ENCODE peak calls at places on chromosomes 3 and 15, in five cellular contexts. N is A549, D is K562, Y is HepG2, E is GM12878. C is an unnamed sample.

GRCh38 chr3:28924744-28925360 is 356.0 kb upstream of the RBMS3 start:
- DNase-seq in N (no peak), D (no peak), Y (no peak), E (no peak), C (no peak)

GRCh38 chr3:125433611-125434041 is 58.5 kb upstream of the ZNF148 start:
- DNase-seq in N (no peak), D (peak; percentile 19), Y (no peak), E (no peak), C (no peak)

GRCh38 chr3:134463676-134464611 is 21.8 kb downstream of the ANAPC13 start:
- DNase-seq in N (no peak), D (no peak), Y (no peak), E (no peak), C (peak; percentile 97)

GRCh38 chr15:57235865-57236264 is 140.4 kb upstream of the CGNL1 start:
- DNase-seq in N (no peak), D (peak; percentile 17), Y (no peak), E (no peak), C (peak; percentile 67)

GRCh38 chr15:67834593-67835348 is 5.1 kb downstream of the RNU6-1 start:
- DNase-seq in N (no peak), D (no peak), Y (no peak), E (no peak), C (peak; percentile 80)

GRCh38 chr15:58340176-58340575 is 91.6 kb upstream of the LIPC start:
- DNase-seq in N (no peak), D (no peak), Y (no peak), E (no peak), C (no peak)

GRCh38 chr3:58521002-58521670 is 15.9 kb downstream of the ACOX2 start:
- DNase-seq in N (no peak), D (peak; percentile 55), Y (peak; percentile 81), E (no peak), C (no peak)

GRCh38 chr15:84595660-84596059 is 5.1 kb upstream of the ZSCAN2 start:
- DNase-seq in N (no peak), D (no peak), Y (no peak), E (no peak), C (no peak)

GRCh38 chr3:147369231-147369630 is 37.1 kb downstream of the ZIC4 start:
- DNase-seq in N (no peak), D (no peak), Y (no peak), E (no peak), C (no peak)

GRCh38 chr3:60384352-60384751 is 866.9 kb downstream of the FHIT start:
- DNase-seq in N (no peak), D (no peak), Y (no peak), E (no peak), C (no peak)

GRCh38 chr3:29430558-29430971 is 149.7 kb downstream of the RBMS3 start:
- DNase-seq in N (no peak), D (no peak), Y (no peak), E (no peak), C (peak; percentile 44)

GRCh38 chr3:126447456-126448106 is 28.1 kb downstream of the ZXDC start:
- DNase-seq in N (no peak), D (no peak), Y (no peak), E (no peak), C (no peak)

GRCh38 chr3:150144309-150144708 is 173.6 kb upstream of the PFN2 start:
- DNase-seq in N (no peak), D (peak; percentile 19), Y (no peak), E (no peak), C (no peak)

GRCh38 chr3:23740517-23741402 is 65.0 kb upstream of the UBE2E1 start:
- DNase-seq in N (peak; percentile 72), D (no peak), Y (no peak), E (no peak), C (no peak)

GRCh38 chr15:42133356-42133755 is 23.1 kb downstream of the PLA2G4F start:
- DNase-seq in N (no peak), D (no peak), Y (no peak), E (no peak), C (no peak)

GRCh38 chr15:42134617-42135243 is 21.7 kb downstream of the PLA2G4F start:
- DNase-seq in N (no peak), D (no peak), Y (peak; percentile 68), E (no peak), C (no peak)

GRCh38 chr15:42131826-42132806 is 24.3 kb downstream of the PLA2G4F start:
- DNase-seq in N (no peak), D (peak; percentile 4), Y (no peak), E (no peak), C (no peak)

GRCh38 chr15:42136513-42136912 is 19.9 kb downstream of the PLA2G4F start:
- DNase-seq in N (no peak), D (no peak), Y (no peak), E (no peak), C (no peak)

DNA sequence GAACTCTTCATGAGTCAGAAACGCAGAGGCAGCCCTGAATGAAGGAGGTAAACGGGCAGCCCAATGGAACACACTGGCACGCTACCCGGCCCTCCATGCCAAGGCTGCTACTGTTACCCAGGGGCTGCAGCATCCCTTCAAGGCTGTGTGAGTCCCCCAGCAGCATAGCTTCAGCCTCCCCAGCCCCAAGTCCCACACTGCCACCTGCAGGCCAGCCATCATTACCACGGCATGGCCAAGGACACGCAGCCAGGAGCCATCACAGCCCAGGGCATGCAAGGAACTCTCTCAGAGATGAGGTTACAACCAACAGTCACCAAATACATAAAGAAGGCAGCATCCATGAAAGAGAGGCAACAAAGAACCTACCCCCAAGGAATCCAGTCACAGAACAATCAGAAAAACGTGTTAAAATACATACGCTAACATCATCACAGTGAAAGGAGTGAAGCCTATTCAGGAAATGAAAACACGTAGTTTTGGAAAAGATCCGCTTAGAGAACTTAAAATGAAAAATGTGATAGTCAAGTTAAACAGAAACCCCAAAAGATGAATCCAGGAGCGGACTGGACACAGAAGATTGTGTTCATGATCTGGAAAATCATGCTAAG is 22.4 kb downstream of the PLA2G4F start:
- DNase-seq in N (peak; percentile 41), D (peak; percentile 72), Y (peak; percentile 52), E (no peak), C (peak; percentile 89)
- TF ChIP-seq JUNB in N (no peak), D (no peak), Y (no peak), E (no peak), C (no peak)

DNA sequence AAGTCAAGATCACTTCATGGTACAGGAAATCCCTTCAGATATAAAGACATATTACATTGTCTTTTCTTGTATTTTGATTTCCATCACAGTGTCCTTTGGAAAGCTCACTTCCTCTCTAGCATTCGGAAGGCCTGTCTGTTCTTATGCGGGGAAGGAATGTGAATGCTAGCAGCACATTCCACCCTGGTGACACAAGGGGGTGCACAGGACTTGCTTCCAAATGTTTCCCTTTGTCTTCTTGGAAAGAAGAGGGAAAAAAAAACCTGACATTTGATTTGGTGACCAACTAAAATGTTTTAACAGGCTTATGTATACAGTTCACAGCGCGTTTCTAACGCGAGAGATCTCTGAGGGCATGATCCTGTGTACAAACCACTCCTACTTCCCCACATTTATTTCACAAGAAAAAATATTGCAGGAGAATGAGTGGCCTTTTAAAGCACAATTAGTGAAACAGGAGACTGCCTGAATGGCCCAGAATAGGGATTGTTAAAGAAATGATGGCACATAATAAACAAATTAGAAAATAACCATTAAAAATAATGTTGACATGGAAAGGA is 107.5 kb upstream of the FXR1 start:
- DNase-seq in N (no peak), D (no peak), Y (peak; percentile 29), E (no peak), C (peak; percentile 92)
- TF ChIP-seq JUNB in N (no peak), D (no peak), Y (no peak), E (no peak), C (no peak)

GRCh38 chr15:77355321-77355720 is 64.6 kb downstream of the PEAK1 start:
- DNase-seq in N (no peak), D (no peak), Y (no peak), E (no peak), C (no peak)

GRCh38 chr15:77358545-77359240 is 61.2 kb downstream of the PEAK1 start:
- DNase-seq in N (no peak), D (no peak), Y (no peak), E (no peak), C (no peak)

GRCh38 chr15:77347197-77347596 is 72.7 kb downstream of the PEAK1 start:
- DNase-seq in N (no peak), D (no peak), Y (no peak), E (no peak), C (no peak)

GRCh38 chr15:77354064-77354463 is 65.8 kb downstream of the PEAK1 start:
- DNase-seq in N (peak; percentile 26), D (no peak), Y (no peak), E (no peak), C (no peak)

GRCh38 chr15:77352932-77353331 is 67.0 kb downstream of the PEAK1 start:
- DNase-seq in N (no peak), D (no peak), Y (no peak), E (no peak), C (no peak)
- TF ChIP-seq JUNB in N (no peak), D (no peak), Y (no peak), E (no peak), C (no peak)

GRCh38 chr15:101192081-101192480 is 59.8 kb downstream of the CHSY1 start:
- DNase-seq in N (no peak), D (no peak), Y (no peak), E (no peak), C (no peak)

GRCh38 chr15:101191242-101191641 is 60.6 kb downstream of the CHSY1 start:
- DNase-seq in N (no peak), D (no peak), Y (no peak), E (no peak), C (no peak)

GRCh38 chr15:101193781-101194180 is 58.1 kb downstream of the CHSY1 start:
- DNase-seq in N (no peak), D (no peak), Y (no peak), E (no peak), C (no peak)

GRCh38 chr15:101193063-101193712 is 58.7 kb downstream of the CHSY1 start:
- DNase-seq in N (no peak), D (no peak), Y (no peak), E (no peak), C (no peak)

DNA sequence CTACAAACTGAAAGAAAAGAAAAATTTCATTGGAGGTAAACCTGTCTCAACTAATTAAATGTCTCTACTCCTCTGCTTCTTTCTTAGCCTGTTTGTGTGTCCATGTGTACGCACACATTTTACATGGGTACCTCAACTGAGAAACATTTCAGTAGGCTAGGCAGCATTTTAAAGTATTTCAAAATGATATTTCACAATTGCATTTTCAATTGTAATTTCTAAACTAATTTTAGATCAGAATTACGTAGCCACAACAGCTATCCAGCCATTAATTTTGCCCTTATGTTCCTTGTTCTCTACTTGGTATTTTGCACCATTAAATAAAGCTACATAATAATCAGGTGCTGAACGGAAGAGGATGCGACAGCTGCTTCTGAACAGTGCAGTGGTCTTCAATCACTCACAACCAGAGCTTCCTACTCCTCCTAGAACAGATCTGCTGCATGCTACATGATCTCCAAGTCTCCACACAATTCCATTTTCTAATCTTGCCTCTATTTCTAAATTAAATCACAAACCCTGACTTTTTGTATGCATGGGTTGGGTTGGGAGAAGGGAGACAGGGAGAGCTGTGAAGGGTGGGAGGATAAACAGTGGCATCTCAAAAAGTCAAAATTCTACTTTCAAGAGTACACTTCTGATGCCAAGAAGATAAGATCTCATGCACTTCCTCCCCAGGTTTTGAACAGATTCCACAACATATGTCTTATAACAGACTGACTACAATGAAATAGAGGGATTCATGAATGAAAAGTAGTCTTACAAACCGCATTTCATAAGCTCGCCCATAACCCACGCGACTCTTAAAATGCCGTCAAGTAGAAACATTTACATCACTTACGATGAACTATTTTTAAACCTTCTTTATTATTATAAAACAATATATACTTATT is 57.4 kb downstream of the CHSY1 start:
- DNase-seq in N (no peak), D (no peak), Y (no peak), E (no peak), C (no peak)
- TF ChIP-seq JUNB in N (no peak), D (no peak), Y (no peak), E (no peak), C (no peak)